ENCODE peak calls at places on chromosomes 6 and 20, in eight cellular contexts. S is HCT116, C is BJ, A is neural crest cell, T is hepatocyte, E is right lobe of liver, U is left ventricle myocardium inferior, I is PC-9. F is an unnamed sample.
A peak's percentile ranks its signal among the peaks of the same experiment; 100 is the strongest.

GRCh38 chr6:152453421-152453820 is 183.7 kb downstream of the SYNE1 start:
- DNase-seq in S (no peak), C (no peak), A (no peak), T (no peak), E (no peak), U (no peak), I (no peak), F (no peak)

GRCh38 chr6:31556312-31556711 is 8.9 kb downstream of the NFKBIL1 start:
- DNase-seq in S (no peak), C (no peak), A (no peak), T (no peak), E (no peak), U (no peak), I (no peak), F (no peak)

GRCh38 chr20:46348231-46348803 is 40.0 kb upstream of the CDH22 start:
- DNase-seq in S (no peak), C (no peak), A (peak; percentile 24), T (peak; percentile 63), E (no peak), U (no peak), I (no peak), F (no peak)

GRCh38 chr6:3088853-3089445 is 20.7 kb downstream of the RIPK1 start:
- DNase-seq in S (no peak), C (peak; percentile 27), A (no peak), T (peak; percentile 18), E (no peak), U (no peak), I (no peak), F (no peak)

GRCh38 chr6:168124161-168124560 is 45.1 kb upstream of the FRMD1 start:
- DNase-seq in S (no peak), C (no peak), A (no peak), T (no peak), E (no peak), U (no peak), I (no peak), F (no peak)

GRCh38 chr6:56291278-56291917 is 44.0 kb upstream of the COL21A1 start:
- DNase-seq in S (no peak), C (no peak), A (no peak), T (no peak), E (no peak), U (no peak), I (no peak), F (no peak)

GRCh38 chr6:35681298-35681697 is 7.4 kb downstream of the FKBP5 start:
- DNase-seq in S (no peak), C (no peak), A (no peak), T (no peak), E (no peak), U (no peak), I (no peak), F (no peak)

GRCh38 chr6:29451471-29452193 is 5.2 kb downstream of the OR11A1 start:
- DNase-seq in S (no peak), C (no peak), A (no peak), T (no peak), E (no peak), U (no peak), I (no peak), F (no peak)

GRCh38 chr20:3164043-3164762 is 4.5 kb upstream of the FASTKD5 start:
- DNase-seq in S (no peak), C (no peak), A (no peak), T (no peak), E (no peak), U (no peak), I (no peak), F (peak; percentile 60)

GRCh38 chr6:33428219-33428890 is 8.5 kb downstream of the SYNGAP1 start:
- DNase-seq in S (no peak), C (no peak), A (no peak), T (peak; percentile 67), E (no peak), U (no peak), I (no peak), F (no peak)

GRCh38 chr6:30685977-30686907 is at the start of gene PPP1R18:
- DNase-seq in S (no peak), C (no peak), A (no peak), T (peak; percentile 83), E (peak; percentile 90), U (peak; percentile 88), I (peak; percentile 79), F (peak; percentile 89)

GRCh38 chr20:33322456-33322855 is 39.4 kb downstream of the BPIFB1 start:
- DNase-seq in S (no peak), C (no peak), A (no peak), T (no peak), E (no peak), U (no peak), I (no peak), F (no peak)

GRCh38 chr6:111737065-111737521 is 131.4 kb upstream of the TRAF3IP2 start:
- DNase-seq in S (no peak), C (peak; percentile 16), A (no peak), T (no peak), E (no peak), U (no peak), I (peak; percentile 3), F (no peak)

GRCh38 chr6:99739526-99739925 is 132.9 kb downstream of the PRDM13 start:
- DNase-seq in S (no peak), C (no peak), A (no peak), T (no peak), E (no peak), U (peak; percentile 28), I (no peak), F (no peak)

GRCh38 chr20:10667560-10668167 is 6.1 kb downstream of the JAG1 start:
- DNase-seq in S (no peak), C (no peak), A (no peak), T (no peak), E (no peak), U (no peak), I (no peak), F (no peak)
- TF ChIP-seq CTCF in S (no peak), C (no peak), A (no peak), T (no peak), E (no peak), U (no peak), I (no peak), F (no peak)

GRCh38 chr20:977021-977420 is 25.1 kb downstream of the RSPO4 start:
- DNase-seq in S (no peak), C (no peak), A (no peak), T (no peak), E (no peak), U (no peak), I (no peak), F (no peak)

GRCh38 chr20:969868-970267 is 32.2 kb downstream of the RSPO4 start:
- DNase-seq in S (no peak), C (no peak), A (no peak), T (no peak), E (no peak), U (no peak), I (no peak), F (no peak)

GRCh38 chr20:976033-976432 is 26.1 kb downstream of the RSPO4 start:
- DNase-seq in S (no peak), C (no peak), A (no peak), T (no peak), E (no peak), U (no peak), I (no peak), F (no peak)

GRCh38 chr20:972256-972655 is 29.9 kb downstream of the RSPO4 start:
- DNase-seq in S (no peak), C (no peak), A (no peak), T (no peak), E (no peak), U (no peak), I (no peak), F (no peak)

DNA sequence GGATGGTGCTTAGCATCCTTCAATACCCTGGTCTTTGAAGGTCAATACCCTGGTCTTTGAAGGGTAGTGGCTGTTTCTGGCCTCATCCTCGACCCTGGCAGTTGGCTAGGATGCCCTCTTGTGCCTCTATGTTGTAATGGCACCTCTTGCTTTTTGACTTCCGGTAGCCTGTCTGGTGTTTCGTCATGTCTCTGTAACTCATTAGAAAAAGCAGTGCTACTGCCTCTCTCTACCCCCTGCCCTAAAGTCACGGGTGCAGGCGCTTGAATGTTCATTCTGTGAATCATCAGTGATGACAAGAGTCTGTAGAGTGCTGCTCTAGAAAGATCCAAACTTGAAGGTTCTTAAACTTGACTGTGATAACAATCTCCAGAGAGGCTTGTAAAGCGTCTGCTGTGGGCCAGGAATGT is 28.3 kb downstream of the RSPO4 start:
- DNase-seq in S (peak; percentile 55), C (peak; percentile 9), A (no peak), T (peak; percentile 62), E (no peak), U (no peak), I (peak; percentile 21), F (no peak)
- TF ChIP-seq CTCF in S (peak; percentile 70), C (peak; percentile 51), A (peak; percentile 52), T (peak; percentile 38), E (no peak), U (peak; percentile 42), I (peak; percentile 54), F (peak; percentile 50)

GRCh38 chr6:72522735-72523141 is 99.1 kb upstream of the KCNQ5 start:
- DNase-seq in S (no peak), C (no peak), A (no peak), T (peak; percentile 8), E (no peak), U (no peak), I (no peak), F (no peak)
- TF ChIP-seq CTCF in S (peak; percentile 37), C (no peak), A (peak; percentile 39), T (no peak), E (no peak), U (no peak), I (no peak), F (no peak)

DNA sequence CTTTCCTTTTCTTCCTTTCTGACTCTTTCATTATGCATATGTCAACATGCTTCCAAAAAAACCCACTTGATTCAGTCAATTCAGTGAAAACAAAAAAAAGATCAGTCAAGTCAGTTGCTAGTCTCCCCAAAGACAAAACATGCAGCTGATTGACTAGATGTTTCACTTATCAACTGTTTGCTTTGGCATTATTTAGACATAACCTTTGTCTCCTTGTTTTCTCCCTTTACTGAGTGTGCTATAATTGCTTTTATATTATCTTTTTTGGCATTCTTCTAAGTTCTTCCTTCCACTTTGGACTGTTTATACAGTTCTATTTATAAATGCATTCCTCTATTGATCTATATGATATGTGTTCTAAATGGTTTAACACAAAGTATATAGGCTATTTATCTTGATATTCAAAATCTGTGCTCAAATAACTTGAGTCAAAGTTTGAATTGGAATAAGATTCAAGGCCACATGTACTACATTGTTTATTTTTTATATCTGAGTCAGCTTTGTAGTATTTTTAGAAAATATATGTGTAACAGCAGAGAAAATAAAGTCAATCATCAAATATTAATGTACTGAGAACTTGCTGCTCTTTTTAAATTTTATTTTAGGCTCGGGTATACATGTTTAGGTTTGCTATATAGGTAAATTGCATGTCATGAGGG is 260.5 kb downstream of the CENPW start:
- DNase-seq in S (no peak), C (no peak), A (no peak), T (no peak), E (no peak), U (no peak), I (no peak), F (no peak)
- TF ChIP-seq CTCF in S (no peak), C (no peak), A (no peak), T (no peak), E (no peak), U (no peak), I (no peak), F (no peak)

GRCh38 chr6:106102034-106102433 is 15.9 kb downstream of the PRDM1 start:
- DNase-seq in S (no peak), C (no peak), A (no peak), T (no peak), E (no peak), U (no peak), I (no peak), F (no peak)
- TF ChIP-seq CTCF in S (no peak), C (no peak), A (no peak), T (no peak), E (no peak), U (no peak), I (no peak), F (no peak)

F was measured in upper lobe of right lung.